ENCODE peak calls at places on chromosomes 13 and 19, in eight cellular contexts. E, L, H, R, X, W, G and Q are unnamed samples.

GRCh38 chr19:8655340-8655709 is 24.9 kb downstream of the NFILZ start:
- DNase-seq in R (no peak), E (peak; percentile 25), G (peak; percentile 1), W (no peak), H (no peak), L (no peak), X (no peak), Q (peak; percentile 38)

GRCh38 chr13:112066624-112067004 is 335 bp upstream of the SOX1 start:
- DNase-seq in G (peak; percentile 98), H (no peak), X (peak; percentile 99), L (no peak), E (peak; percentile 50), W (no peak), R (peak; percentile 54), Q (no peak)

GRCh38 chr19:18417250-18418033 is 1.8 kb upstream of the SSBP4 start:
- DNase-seq in W (peak; percentile 79), L (peak; percentile 28), H (no peak), X (peak; percentile 17), E (peak; percentile 33), G (peak; percentile 72), R (no peak), Q (peak; percentile 85)

GRCh38 chr19:1154731-1155351 is 19.2 kb downstream of the SBNO2 start:
- DNase-seq in X (no peak), L (no peak), H (no peak), W (no peak), R (no peak), G (no peak), E (no peak), Q (peak; percentile 86)

GRCh38 chr19:12782174-12782423 is 6.7 kb upstream of the HOOK2 start:
- DNase-seq in R (no peak), L (no peak), G (no peak), H (no peak), E (no peak), W (no peak), X (no peak), Q (no peak)

GRCh38 chr19:30060872-30061556 is 119.0 kb downstream of the URI1 start:
- DNase-seq in R (no peak), W (no peak), E (no peak), H (no peak), G (no peak), L (no peak), X (no peak), Q (peak; percentile 37)

GRCh38 chr13:21833921-21834320 is 163.0 kb downstream of the FGF9 start:
- DNase-seq in L (no peak), G (no peak), W (no peak), E (no peak), R (no peak), X (no peak), H (no peak), Q (no peak)

GRCh38 chr19:50204811-50205675 is 1.6 kb downstream of the MYH14 start:
- DNase-seq in L (peak; percentile 93), X (peak; percentile 88), E (no peak), R (no peak), H (no peak), G (peak; percentile 76), W (no peak), Q (no peak)

GRCh38 chr13:111312944-111313590 is 7.4 kb upstream of the TEX29 start:
- DNase-seq in X (no peak), W (no peak), R (no peak), G (no peak), H (no peak), L (no peak), E (no peak), Q (no peak)

GRCh38 chr19:1045247-1045603 is 5.3 kb downstream of the ABCA7 start:
- DNase-seq in X (no peak), R (peak; percentile 72), G (no peak), H (peak; percentile 43), E (peak; percentile 59), L (no peak), W (peak; percentile 61), Q (no peak)

GRCh38 chr13:23656637-23657036 is 86.4 kb downstream of the TNFRSF19 start:
- DNase-seq in E (no peak), G (peak; percentile 2), W (peak; percentile 49), L (no peak), H (no peak), R (no peak), X (peak; percentile 11), Q (no peak)

GRCh38 chr13:109454167-109454917 is 332.0 kb downstream of the IRS2 start:
- DNase-seq in E (no peak), R (no peak), H (no peak), X (no peak), L (no peak), G (no peak), W (no peak), Q (no peak)

GRCh38 chr13:31350560-31350959 is 150.8 kb downstream of the B3GLCT start:
- DNase-seq in H (no peak), G (no peak), E (no peak), X (no peak), L (no peak), R (no peak), W (no peak), Q (no peak)

GRCh38 chr13:42086582-42086981 is 38.1 kb downstream of the DGKH start:
- DNase-seq in L (no peak), X (no peak), H (no peak), E (no peak), W (no peak), G (no peak), R (no peak), Q (no peak)